ENCODE peak calls at places on chromosomes 11 and 22, in nine cellular contexts. One of them, this sample, is unnamed.

GRCh38 chr22:39745789-39746188 is 147.8 kb downstream of the ENTHD1 start:
- DNase-seq in OCI-LY7: peak
- DNase-seq in stimulated activated naive CD4-positive, alpha-beta T cell treated with Interleukin-2 at 50 U/mL for 16 hours: no peak
- DNase-seq in HTR-8/SVneo: no peak
- DNase-seq in neural progenitor cell: no peak
- DNase-seq in activated gamma-delta T cell treated with Interleukin-2 at 50 U/mL for 16 hours: no peak
- DNase-seq in neuronal stem cell: no peak
- DNase-seq in LoVo: no peak
- DNase-seq in gastrocnemius medialis: no peak
- DNase-seq in this sample: no peak

GRCh38 chr22:47609653-47610052 is 847.2 kb downstream of the TBC1D22A start:
- DNase-seq in HTR-8/SVneo: no peak
- DNase-seq in gastrocnemius medialis: no peak
- DNase-seq in neuronal stem cell: no peak
- DNase-seq in OCI-LY7: no peak
- DNase-seq in LoVo: no peak
- DNase-seq in stimulated activated naive CD4-positive, alpha-beta T cell treated with Interleukin-2 at 50 U/mL for 16 hours: no peak
- DNase-seq in neural progenitor cell: no peak
- DNase-seq in activated gamma-delta T cell treated with Interleukin-2 at 50 U/mL for 16 hours: no peak
- DNase-seq in this sample: no peak

GRCh38 chr22:39472570-39473556 is 16.1 kb downstream of the MGAT3 start:
- DNase-seq in LoVo: peak
- DNase-seq in stimulated activated naive CD4-positive, alpha-beta T cell treated with Interleukin-2 at 50 U/mL for 16 hours: no peak
- DNase-seq in neuronal stem cell: no peak
- DNase-seq in neural progenitor cell: no peak
- DNase-seq in OCI-LY7: peak
- DNase-seq in gastrocnemius medialis: no peak
- DNase-seq in HTR-8/SVneo: no peak
- DNase-seq in activated gamma-delta T cell treated with Interleukin-2 at 50 U/mL for 16 hours: no peak
- DNase-seq in this sample: peak

GRCh38 chr11:8933931-8934330 is 1.2 kb upstream of the C11orf16 start:
- DNase-seq in OCI-LY7: no peak
- DNase-seq in neuronal stem cell: no peak
- DNase-seq in activated gamma-delta T cell treated with Interleukin-2 at 50 U/mL for 16 hours: no peak
- DNase-seq in gastrocnemius medialis: no peak
- DNase-seq in LoVo: no peak
- DNase-seq in HTR-8/SVneo: no peak
- DNase-seq in neural progenitor cell: peak
- DNase-seq in stimulated activated naive CD4-positive, alpha-beta T cell treated with Interleukin-2 at 50 U/mL for 16 hours: no peak
- DNase-seq in this sample: no peak

GRCh38 chr11:129849447-129850130 is 33.9 kb downstream of the TMEM45B start:
- DNase-seq in neural progenitor cell: no peak
- DNase-seq in gastrocnemius medialis: no peak
- DNase-seq in activated gamma-delta T cell treated with Interleukin-2 at 50 U/mL for 16 hours: no peak
- DNase-seq in LoVo: no peak
- DNase-seq in neuronal stem cell: no peak
- DNase-seq in HTR-8/SVneo: no peak
- DNase-seq in stimulated activated naive CD4-positive, alpha-beta T cell treated with Interleukin-2 at 50 U/mL for 16 hours: no peak
- DNase-seq in OCI-LY7: no peak
- DNase-seq in this sample: no peak

GRCh38 chr11:133541331-133542095 is 9.2 kb upstream of the OPCML start:
- DNase-seq in OCI-LY7: no peak
- DNase-seq in stimulated activated naive CD4-positive, alpha-beta T cell treated with Interleukin-2 at 50 U/mL for 16 hours: no peak
- DNase-seq in LoVo: no peak
- DNase-seq in HTR-8/SVneo: no peak
- DNase-seq in gastrocnemius medialis: no peak
- DNase-seq in neural progenitor cell: peak
- DNase-seq in neuronal stem cell: peak
- DNase-seq in activated gamma-delta T cell treated with Interleukin-2 at 50 U/mL for 16 hours: no peak
- DNase-seq in this sample: no peak

GRCh38 chr22:32623943-32624342 is 149.3 kb downstream of the FBXO7 start:
- DNase-seq in gastrocnemius medialis: peak
- DNase-seq in neuronal stem cell: no peak
- DNase-seq in LoVo: no peak
- DNase-seq in neural progenitor cell: no peak
- DNase-seq in HTR-8/SVneo: no peak
- DNase-seq in activated gamma-delta T cell treated with Interleukin-2 at 50 U/mL for 16 hours: no peak
- DNase-seq in stimulated activated naive CD4-positive, alpha-beta T cell treated with Interleukin-2 at 50 U/mL for 16 hours: no peak
- DNase-seq in OCI-LY7: no peak
- DNase-seq in this sample: peak

GRCh38 chr11:72692498-72693237 is 18.4 kb upstream of the PDE2A start:
- DNase-seq in gastrocnemius medialis: no peak
- DNase-seq in neural progenitor cell: no peak
- DNase-seq in OCI-LY7: no peak
- DNase-seq in stimulated activated naive CD4-positive, alpha-beta T cell treated with Interleukin-2 at 50 U/mL for 16 hours: no peak
- DNase-seq in activated gamma-delta T cell treated with Interleukin-2 at 50 U/mL for 16 hours: no peak
- DNase-seq in neuronal stem cell: no peak
- DNase-seq in HTR-8/SVneo: no peak
- DNase-seq in LoVo: no peak
- DNase-seq in this sample: no peak

GRCh38 chr11:64268687-64269379 is 15.6 kb downstream of the BAD start:
- DNase-seq in neuronal stem cell: no peak
- DNase-seq in LoVo: peak
- DNase-seq in neural progenitor cell: peak
- DNase-seq in gastrocnemius medialis: peak
- DNase-seq in activated gamma-delta T cell treated with Interleukin-2 at 50 U/mL for 16 hours: peak
- DNase-seq in OCI-LY7: peak
- DNase-seq in stimulated activated naive CD4-positive, alpha-beta T cell treated with Interleukin-2 at 50 U/mL for 16 hours: peak
- DNase-seq in HTR-8/SVneo: peak
- DNase-seq in this sample: peak

GRCh38 chr22:42060489-42060888 is 10.1 kb downstream of the NAGA start:
- DNase-seq in neuronal stem cell: no peak
- DNase-seq in HTR-8/SVneo: no peak
- DNase-seq in activated gamma-delta T cell treated with Interleukin-2 at 50 U/mL for 16 hours: no peak
- DNase-seq in gastrocnemius medialis: no peak
- DNase-seq in stimulated activated naive CD4-positive, alpha-beta T cell treated with Interleukin-2 at 50 U/mL for 16 hours: no peak
- DNase-seq in neural progenitor cell: no peak
- DNase-seq in LoVo: no peak
- DNase-seq in OCI-LY7: no peak
- DNase-seq in this sample: no peak

GRCh38 chr22:46480396-46480795 is 57.0 kb downstream of the CELSR1 start:
- DNase-seq in activated gamma-delta T cell treated with Interleukin-2 at 50 U/mL for 16 hours: no peak
- DNase-seq in neuronal stem cell: no peak
- DNase-seq in HTR-8/SVneo: no peak
- DNase-seq in stimulated activated naive CD4-positive, alpha-beta T cell treated with Interleukin-2 at 50 U/mL for 16 hours: no peak
- DNase-seq in neural progenitor cell: no peak
- DNase-seq in LoVo: no peak
- DNase-seq in OCI-LY7: no peak
- DNase-seq in gastrocnemius medialis: no peak
- DNase-seq in this sample: no peak

GRCh38 chr11:11534981-11535380 is 86.8 kb downstream of the GALNT18 start:
- DNase-seq in stimulated activated naive CD4-positive, alpha-beta T cell treated with Interleukin-2 at 50 U/mL for 16 hours: no peak
- DNase-seq in OCI-LY7: no peak
- DNase-seq in neural progenitor cell: no peak
- DNase-seq in gastrocnemius medialis: no peak
- DNase-seq in neuronal stem cell: no peak
- DNase-seq in HTR-8/SVneo: no peak
- DNase-seq in activated gamma-delta T cell treated with Interleukin-2 at 50 U/mL for 16 hours: no peak
- DNase-seq in LoVo: no peak
- DNase-seq in this sample: no peak

GRCh38 chr11:69972351-69972802 is 105.7 kb upstream of the ANO1 start:
- DNase-seq in LoVo: no peak
- DNase-seq in stimulated activated naive CD4-positive, alpha-beta T cell treated with Interleukin-2 at 50 U/mL for 16 hours: no peak
- DNase-seq in OCI-LY7: peak
- DNase-seq in neuronal stem cell: no peak
- DNase-seq in gastrocnemius medialis: no peak
- DNase-seq in HTR-8/SVneo: no peak
- DNase-seq in neural progenitor cell: no peak
- DNase-seq in activated gamma-delta T cell treated with Interleukin-2 at 50 U/mL for 16 hours: no peak
- DNase-seq in this sample: peak

GRCh38 chr11:47923667-47924066 is 56.7 kb upstream of the PTPRJ start:
- DNase-seq in gastrocnemius medialis: peak
- DNase-seq in stimulated activated naive CD4-positive, alpha-beta T cell treated with Interleukin-2 at 50 U/mL for 16 hours: no peak
- DNase-seq in activated gamma-delta T cell treated with Interleukin-2 at 50 U/mL for 16 hours: no peak
- DNase-seq in neuronal stem cell: no peak
- DNase-seq in LoVo: no peak
- DNase-seq in neural progenitor cell: no peak
- DNase-seq in OCI-LY7: no peak
- DNase-seq in HTR-8/SVneo: no peak
- DNase-seq in this sample: no peak

GRCh38 chr11:71368966-71369365 is 79.2 kb downstream of the DHCR7 start:
- DNase-seq in LoVo: no peak
- DNase-seq in stimulated activated naive CD4-positive, alpha-beta T cell treated with Interleukin-2 at 50 U/mL for 16 hours: no peak
- DNase-seq in neural progenitor cell: no peak
- DNase-seq in neuronal stem cell: no peak
- DNase-seq in OCI-LY7: no peak
- DNase-seq in activated gamma-delta T cell treated with Interleukin-2 at 50 U/mL for 16 hours: no peak
- DNase-seq in HTR-8/SVneo: no peak
- DNase-seq in gastrocnemius medialis: no peak
- DNase-seq in this sample: no peak

GRCh38 chr22:48084041-48084748 is 1321.7 kb downstream of the TBC1D22A start:
- DNase-seq in neural progenitor cell: peak
- DNase-seq in activated gamma-delta T cell treated with Interleukin-2 at 50 U/mL for 16 hours: no peak
- DNase-seq in HTR-8/SVneo: no peak
- DNase-seq in gastrocnemius medialis: no peak
- DNase-seq in LoVo: no peak
- DNase-seq in OCI-LY7: peak
- DNase-seq in neuronal stem cell: no peak
- DNase-seq in stimulated activated naive CD4-positive, alpha-beta T cell treated with Interleukin-2 at 50 U/mL for 16 hours: no peak
- DNase-seq in this sample: no peak

GRCh38 chr11:104968365-104968855 is at the start of gene CASP4:
- DNase-seq in LoVo: peak
- DNase-seq in neural progenitor cell: no peak
- DNase-seq in activated gamma-delta T cell treated with Interleukin-2 at 50 U/mL for 16 hours: no peak
- DNase-seq in neuronal stem cell: no peak
- DNase-seq in gastrocnemius medialis: no peak
- DNase-seq in OCI-LY7: peak
- DNase-seq in stimulated activated naive CD4-positive, alpha-beta T cell treated with Interleukin-2 at 50 U/mL for 16 hours: no peak
- DNase-seq in HTR-8/SVneo: peak
- DNase-seq in this sample: peak

GRCh38 chr11:108606070-108606469 is 12.5 kb upstream of the EXPH5 start:
- DNase-seq in gastrocnemius medialis: no peak
- DNase-seq in neuronal stem cell: no peak
- DNase-seq in HTR-8/SVneo: no peak
- DNase-seq in activated gamma-delta T cell treated with Interleukin-2 at 50 U/mL for 16 hours: no peak
- DNase-seq in stimulated activated naive CD4-positive, alpha-beta T cell treated with Interleukin-2 at 50 U/mL for 16 hours: no peak
- DNase-seq in OCI-LY7: no peak
- DNase-seq in neural progenitor cell: no peak
- DNase-seq in LoVo: no peak
- DNase-seq in this sample: no peak

GRCh38 chr11:47714554-47715081 is 551 bp downstream of the AGBL2 start:
- DNase-seq in neuronal stem cell: peak
- DNase-seq in activated gamma-delta T cell treated with Interleukin-2 at 50 U/mL for 16 hours: peak
- DNase-seq in neural progenitor cell: peak
- DNase-seq in stimulated activated naive CD4-positive, alpha-beta T cell treated with Interleukin-2 at 50 U/mL for 16 hours: no peak
- DNase-seq in HTR-8/SVneo: no peak
- DNase-seq in LoVo: no peak
- DNase-seq in gastrocnemius medialis: no peak
- DNase-seq in OCI-LY7: no peak
- DNase-seq in this sample: peak

GRCh38 chr11:79428406-79428805 is 12.4 kb downstream of the TENM4 start:
- DNase-seq in activated gamma-delta T cell treated with Interleukin-2 at 50 U/mL for 16 hours: no peak
- DNase-seq in gastrocnemius medialis: no peak
- DNase-seq in HTR-8/SVneo: no peak
- DNase-seq in neuronal stem cell: no peak
- DNase-seq in stimulated activated naive CD4-positive, alpha-beta T cell treated with Interleukin-2 at 50 U/mL for 16 hours: no peak
- DNase-seq in neural progenitor cell: no peak
- DNase-seq in OCI-LY7: no peak
- DNase-seq in LoVo: no peak
- DNase-seq in this sample: no peak

GRCh38 chr11:76237914-76238313 is 31.6 kb upstream of the WNT11 start:
- DNase-seq in stimulated activated naive CD4-positive, alpha-beta T cell treated with Interleukin-2 at 50 U/mL for 16 hours: no peak
- DNase-seq in gastrocnemius medialis: no peak
- DNase-seq in HTR-8/SVneo: no peak
- DNase-seq in neural progenitor cell: peak
- DNase-seq in neuronal stem cell: no peak
- DNase-seq in OCI-LY7: no peak
- DNase-seq in LoVo: peak
- DNase-seq in activated gamma-delta T cell treated with Interleukin-2 at 50 U/mL for 16 hours: no peak
- DNase-seq in this sample: no peak

GRCh38 chr22:27435839-27436581 is 365.5 kb downstream of the MN1 start:
- DNase-seq in OCI-LY7: no peak
- DNase-seq in activated gamma-delta T cell treated with Interleukin-2 at 50 U/mL for 16 hours: no peak
- DNase-seq in neuronal stem cell: peak
- DNase-seq in neural progenitor cell: peak
- DNase-seq in gastrocnemius medialis: no peak
- DNase-seq in stimulated activated naive CD4-positive, alpha-beta T cell treated with Interleukin-2 at 50 U/mL for 16 hours: no peak
- DNase-seq in LoVo: no peak
- DNase-seq in HTR-8/SVneo: no peak
- DNase-seq in this sample: peak

GRCh38 chr22:28441720-28442263 is 237.8 kb downstream of the TTC28 start:
- DNase-seq in LoVo: no peak
- DNase-seq in HTR-8/SVneo: no peak
- DNase-seq in gastrocnemius medialis: no peak
- DNase-seq in OCI-LY7: no peak
- DNase-seq in neuronal stem cell: peak
- DNase-seq in neural progenitor cell: peak
- DNase-seq in stimulated activated naive CD4-positive, alpha-beta T cell treated with Interleukin-2 at 50 U/mL for 16 hours: no peak
- DNase-seq in activated gamma-delta T cell treated with Interleukin-2 at 50 U/mL for 16 hours: no peak
- DNase-seq in this sample: no peak

GRCh38 chr22:37626556-37627075 is 12.9 kb upstream of the SH3BP1 start:
- DNase-seq in neuronal stem cell: no peak
- DNase-seq in gastrocnemius medialis: no peak
- DNase-seq in stimulated activated naive CD4-positive, alpha-beta T cell treated with Interleukin-2 at 50 U/mL for 16 hours: no peak
- DNase-seq in activated gamma-delta T cell treated with Interleukin-2 at 50 U/mL for 16 hours: no peak
- DNase-seq in OCI-LY7: no peak
- DNase-seq in HTR-8/SVneo: no peak
- DNase-seq in LoVo: no peak
- DNase-seq in neural progenitor cell: no peak
- DNase-seq in this sample: peak

GRCh38 chr11:69992026-69992425 is 86.1 kb upstream of the ANO1 start:
- DNase-seq in HTR-8/SVneo: no peak
- DNase-seq in activated gamma-delta T cell treated with Interleukin-2 at 50 U/mL for 16 hours: no peak
- DNase-seq in gastrocnemius medialis: no peak
- DNase-seq in LoVo: no peak
- DNase-seq in stimulated activated naive CD4-positive, alpha-beta T cell treated with Interleukin-2 at 50 U/mL for 16 hours: no peak
- DNase-seq in neuronal stem cell: no peak
- DNase-seq in neural progenitor cell: no peak
- DNase-seq in OCI-LY7: no peak
- DNase-seq in this sample: no peak

GRCh38 chr11:62708423-62709261 is 1.2 kb downstream of the GNG3 start:
- DNase-seq in HTR-8/SVneo: no peak
- DNase-seq in stimulated activated naive CD4-positive, alpha-beta T cell treated with Interleukin-2 at 50 U/mL for 16 hours: peak
- DNase-seq in activated gamma-delta T cell treated with Interleukin-2 at 50 U/mL for 16 hours: peak
- DNase-seq in neuronal stem cell: no peak
- DNase-seq in LoVo: peak
- DNase-seq in gastrocnemius medialis: no peak
- DNase-seq in neural progenitor cell: no peak
- DNase-seq in OCI-LY7: no peak
- DNase-seq in this sample: peak

GRCh38 chr11:67345949-67346819 is 7.2 kb downstream of the POLD4 start:
- DNase-seq in LoVo: peak
- DNase-seq in gastrocnemius medialis: no peak
- DNase-seq in stimulated activated naive CD4-positive, alpha-beta T cell treated with Interleukin-2 at 50 U/mL for 16 hours: no peak
- DNase-seq in HTR-8/SVneo: no peak
- DNase-seq in OCI-LY7: peak
- DNase-seq in neuronal stem cell: no peak
- DNase-seq in neural progenitor cell: peak
- DNase-seq in activated gamma-delta T cell treated with Interleukin-2 at 50 U/mL for 16 hours: no peak
- DNase-seq in this sample: peak

GRCh38 chr22:19568337-19569311 is 44.4 kb upstream of the CLDN5 start:
- DNase-seq in neural progenitor cell: no peak
- DNase-seq in stimulated activated naive CD4-positive, alpha-beta T cell treated with Interleukin-2 at 50 U/mL for 16 hours: no peak
- DNase-seq in neuronal stem cell: no peak
- DNase-seq in gastrocnemius medialis: no peak
- DNase-seq in activated gamma-delta T cell treated with Interleukin-2 at 50 U/mL for 16 hours: no peak
- DNase-seq in LoVo: peak
- DNase-seq in HTR-8/SVneo: peak
- DNase-seq in OCI-LY7: no peak
- DNase-seq in this sample: no peak

GRCh38 chr22:26619510-26619909 is 1.7 kb upstream of the CRYBB1 start:
- DNase-seq in OCI-LY7: no peak
- DNase-seq in gastrocnemius medialis: no peak
- DNase-seq in stimulated activated naive CD4-positive, alpha-beta T cell treated with Interleukin-2 at 50 U/mL for 16 hours: no peak
- DNase-seq in HTR-8/SVneo: no peak
- DNase-seq in activated gamma-delta T cell treated with Interleukin-2 at 50 U/mL for 16 hours: no peak
- DNase-seq in neuronal stem cell: no peak
- DNase-seq in neural progenitor cell: no peak
- DNase-seq in LoVo: no peak
- DNase-seq in this sample: no peak

GRCh38 chr11:131129474-131129873 is 213.2 kb upstream of the SNX19 start:
- DNase-seq in LoVo: no peak
- DNase-seq in neuronal stem cell: no peak
- DNase-seq in stimulated activated naive CD4-positive, alpha-beta T cell treated with Interleukin-2 at 50 U/mL for 16 hours: no peak
- DNase-seq in HTR-8/SVneo: no peak
- DNase-seq in gastrocnemius medialis: no peak
- DNase-seq in neural progenitor cell: no peak
- DNase-seq in activated gamma-delta T cell treated with Interleukin-2 at 50 U/mL for 16 hours: no peak
- DNase-seq in OCI-LY7: no peak
- DNase-seq in this sample: no peak

GRCh38 chr22:34489861-34490260 is 569.6 kb upstream of the LARGE1 start:
- DNase-seq in HTR-8/SVneo: no peak
- DNase-seq in gastrocnemius medialis: no peak
- DNase-seq in stimulated activated naive CD4-positive, alpha-beta T cell treated with Interleukin-2 at 50 U/mL for 16 hours: no peak
- DNase-seq in neuronal stem cell: no peak
- DNase-seq in neural progenitor cell: no peak
- DNase-seq in LoVo: no peak
- DNase-seq in activated gamma-delta T cell treated with Interleukin-2 at 50 U/mL for 16 hours: no peak
- DNase-seq in OCI-LY7: no peak
- DNase-seq in this sample: no peak

This sample was measured in transverse colon.